ENCODE peak calls at places on chromosomes 3 and 15, in five cellular contexts. M is NB4, C is PC-9, H is WTC11, D is transverse colon. T is an unnamed sample.

GRCh38 chr3:74845086-74845485 is 230.6 kb upstream of the CNTN3 start:
- DNase-seq in M (no peak), D (no peak), H (no peak), C (no peak), T (no peak)

GRCh38 chr15:69838951-69839350 is 258.8 kb downstream of the TLE3 start:
- DNase-seq in D (no peak), H (no peak), C (no peak), M (no peak), T (no peak)

GRCh38 chr3:59412506-59412905 is 362.7 kb upstream of the CFAP20DC start:
- DNase-seq in D (no peak), M (no peak), C (no peak), H (no peak), T (no peak)

GRCh38 chr15:43518073-43518761 is 809 bp downstream of the MAP1A start:
- DNase-seq in H (peak), M (peak), D (no peak), C (no peak), T (no peak)

GRCh38 chr3:51943451-51944391 is 1.6 kb downstream of the PARP3 start:
- DNase-seq in H (peak), M (no peak), C (no peak), D (no peak), T (no peak)

GRCh38 chr3:183087184-183087583 is 12.1 kb downstream of the MCCC1 start:
- DNase-seq in D (no peak), H (no peak), C (no peak), M (no peak), T (no peak)

GRCh38 chr3:111726788-111727305 is 131.7 kb upstream of the ZBED2 start:
- DNase-seq in M (no peak), D (no peak), C (no peak), H (no peak), T (no peak)

GRCh38 chr15:53384417-53384816 is 375.0 kb downstream of the WDR72 start:
- DNase-seq in H (peak), D (peak), M (peak), C (no peak), T (no peak)

GRCh38 chr15:92109485-92109884 is 256.0 kb downstream of the SLCO3A1 start:
- DNase-seq in H (no peak), D (no peak), M (no peak), C (no peak), T (no peak)

GRCh38 chr3:49723301-49723630 is 485 bp downstream of the GMPPB start:
- DNase-seq in M (peak), D (peak), H (peak), C (peak), T (no peak)

GRCh38 chr3:122508135-122508914 is 6.4 kb downstream of the KPNA1 start:
- DNase-seq in H (no peak), C (no peak), D (no peak), M (no peak), T (no peak)

GRCh38 chr3:187919018-187919417 is 173.8 kb upstream of the BCL6 start:
- DNase-seq in D (peak), M (no peak), H (no peak), C (no peak), T (peak)

GRCh38 chr15:86403221-86403620 is 323.6 kb downstream of the AGBL1 start:
- DNase-seq in M (no peak), C (no peak), H (no peak), D (no peak), T (no peak)

GRCh38 chr3:55009372-55009771 is 81.5 kb upstream of the LRTM1 start:
- DNase-seq in C (no peak), D (no peak), M (no peak), H (no peak), T (no peak)

GRCh38 chr3:184299488-184300376 is 691 bp downstream of the PSMD2 start:
- DNase-seq in H (no peak), D (no peak), C (peak), M (no peak), T (no peak)

GRCh38 chr3:122992628-122993570 is 34.7 kb downstream of the SEMA5B start:
- DNase-seq in C (no peak), H (no peak), D (no peak), M (no peak), T (no peak)

GRCh38 chr15:40323953-40324937 is 753 bp downstream of the INAFM2 start:
- DNase-seq in D (no peak), M (peak), C (no peak), H (peak), T (no peak)

GRCh38 chr3:10008588-10009344 is 17.5 kb upstream of the FANCD2 start:
- DNase-seq in C (no peak), D (peak), M (no peak), H (peak), T (peak)

GRCh38 chr3:186359078-186359477 is 3.0 kb downstream of the DGKG start:
- DNase-seq in H (no peak), C (no peak), D (no peak), M (no peak), T (no peak)

GRCh38 chr15:70023064-70023768 is 74.5 kb downstream of the TLE3 start:
- DNase-seq in D (no peak), M (peak), C (peak), H (no peak), T (peak)

GRCh38 chr15:72365844-72366243 is 10.0 kb downstream of the HEXA start:
- DNase-seq in H (no peak), M (peak), C (no peak), D (peak), T (peak)

DNA sequence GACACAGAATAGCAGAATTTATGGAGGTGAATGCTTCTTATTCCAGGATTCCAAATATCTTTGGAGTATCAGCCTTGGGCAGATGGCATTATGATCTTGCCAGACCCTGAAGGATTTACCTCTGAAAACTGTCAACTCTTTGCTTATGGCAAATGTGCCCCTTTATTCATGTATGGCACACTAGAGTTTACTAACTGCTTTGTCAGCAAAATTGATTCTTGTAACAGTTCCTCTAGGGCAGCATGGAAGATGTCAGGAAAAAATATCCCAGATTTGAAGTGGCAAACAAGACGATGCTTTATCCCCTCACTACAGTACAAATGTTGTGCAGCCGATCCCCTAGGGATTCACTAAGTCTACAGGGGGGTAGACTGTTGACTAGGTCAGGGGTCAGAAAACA is 79.7 kb downstream of the EDEM1 start:
- DNase-seq in M (no peak), C (no peak), D (no peak), H (no peak), T (no peak)
- TF ChIP-seq CTCF in M (no peak), C (no peak), D (no peak), H (no peak), T (no peak)

GRCh38 chr3:168053115-168053514 is 42.6 kb downstream of the GOLIM4 start:
- DNase-seq in D (no peak), H (no peak), C (no peak), M (no peak), T (no peak)
- TF ChIP-seq CTCF in D (no peak), H (no peak), C (no peak), M (no peak), T (no peak)

DNA sequence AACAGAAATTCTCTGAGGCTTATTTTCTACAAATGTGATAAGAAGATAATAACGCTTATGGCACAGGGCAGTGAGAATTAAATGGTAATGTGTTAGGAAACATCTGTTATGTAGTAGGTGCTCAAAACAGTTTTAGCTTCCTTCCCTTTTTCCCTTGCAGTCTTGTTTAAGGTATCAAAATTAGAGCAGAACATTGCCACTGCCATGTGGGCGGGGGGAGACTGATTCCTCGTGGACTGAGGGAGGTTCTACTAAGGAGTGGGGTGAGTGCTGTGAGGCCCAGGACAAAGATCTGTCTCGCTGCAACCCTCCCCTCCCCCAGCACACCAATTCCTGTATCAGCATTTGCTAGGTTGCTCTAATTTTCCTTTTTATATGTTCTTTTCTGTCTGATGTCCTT is 702.4 kb downstream of the TUSC7 start:
- DNase-seq in H (no peak), C (no peak), M (no peak), D (no peak), T (no peak)
- TF ChIP-seq CTCF in H (no peak), C (no peak), M (no peak), D (no peak), T (no peak)

DNA sequence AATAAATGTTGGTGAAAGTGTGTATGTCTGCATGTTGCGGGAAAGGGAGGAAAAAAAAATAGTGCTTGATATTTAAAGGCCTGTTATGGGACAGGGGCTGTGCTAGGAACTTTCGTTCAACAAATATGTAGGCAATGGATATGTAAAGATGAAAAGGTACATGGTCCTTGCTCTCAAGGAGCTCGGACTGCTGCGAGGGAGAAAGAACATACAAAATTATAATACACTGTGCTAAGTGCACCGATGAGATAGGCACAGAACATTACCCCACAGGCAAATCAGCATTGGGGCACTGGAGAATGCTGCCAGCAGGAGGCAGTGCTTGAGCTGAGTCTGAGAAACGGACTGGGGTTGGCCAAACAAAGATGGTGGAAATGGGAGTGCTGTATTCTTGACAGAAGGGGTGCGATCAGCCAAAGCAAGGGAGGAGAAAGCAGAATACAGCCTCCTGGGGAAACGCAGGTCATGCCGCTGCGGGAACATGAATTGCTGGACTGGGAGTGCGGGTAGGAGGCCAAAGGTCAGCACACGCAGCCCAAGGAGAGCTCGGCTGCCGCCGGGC is 649 bp downstream of the C15orf40 start:
- DNase-seq in D (peak), M (peak), H (peak), C (no peak), T (peak)
- TF ChIP-seq CTCF in D (peak), M (peak), H (peak), C (peak), T (peak)